ENCODE peak calls at places on chromosomes 2 and 18, in four cellular contexts. Z is psoas muscle; X is NCI-H82; W is stimulated activated CD4-positive, alpha-beta T cell treated with anti-CD3 and anti-CD28 coated beads, TNF-alpha, amount 100 ng/mL, for 48 hours. G is an unnamed sample.

GRCh38 chr2:168850846-168851245 is 39.4 kb downstream of the SPC25 start:
- DNase-seq in Z (no peak), X (no peak), W (no peak), G (no peak)

GRCh38 chr2:129174143-129174542 is 805.3 kb upstream of the RAB6C start:
- DNase-seq in Z (no peak), X (no peak), W (no peak), G (no peak)

GRCh38 chr2:46309052-46309953 is 12.1 kb downstream of the EPAS1 start:
- DNase-seq in Z (no peak), X (no peak), W (no peak), G (peak)

GRCh38 chr18:6120820-6121279 is 225.5 kb upstream of the TMEM200C start:
- DNase-seq in Z (no peak), X (no peak), W (no peak), G (no peak)

GRCh38 chr2:3423492-3424170 is 44.1 kb downstream of the TRAPPC12 start:
- DNase-seq in Z (peak), X (peak), W (peak), G (peak)

GRCh38 chr2:238914648-238915015 is 66.7 kb downstream of the TWIST2 start:
- DNase-seq in Z (no peak), X (no peak), W (no peak), G (no peak)

GRCh38 chr2:129747500-129748125 is 231.9 kb upstream of the RAB6C start:
- DNase-seq in Z (no peak), X (no peak), W (no peak), G (no peak)

GRCh38 chr2:219433666-219434467 is 776 bp upstream of the SPEG start:
- DNase-seq in Z (peak), X (peak), W (no peak), G (no peak)

GRCh38 chr2:219001100-219001576 is 7.9 kb upstream of the CRYBA2 start:
- DNase-seq in Z (no peak), X (no peak), W (no peak), G (peak)

GRCh38 chr2:240459401-240460242 is 24.2 kb downstream of the GPC1 start:
- DNase-seq in Z (peak), X (peak), W (no peak), G (peak)

GRCh38 chr2:191195021-191195420 is 44.2 kb upstream of the STAT4 start:
- DNase-seq in Z (no peak), X (no peak), W (no peak), G (no peak)

GRCh38 chr2:1518891-1519530 is 105.7 kb downstream of the TPO start:
- DNase-seq in Z (no peak), X (no peak), W (no peak), G (no peak)

GRCh38 chr2:128729051-128729450 is 410.4 kb upstream of the HS6ST1 start:
- DNase-seq in Z (no peak), X (no peak), W (no peak), G (no peak)

GRCh38 chr18:40431071-40431998 is 1523.7 kb upstream of the PIK3C3 start:
- DNase-seq in Z (no peak), X (peak), W (no peak), G (peak)

GRCh38 chr2:3807853-3808252 is 104.5 kb downstream of the DCDC2C start:
- DNase-seq in Z (no peak), X (no peak), W (no peak), G (no peak)

GRCh38 chr2:233094614-233095013 is 34.5 kb downstream of the INPP5D start:
- DNase-seq in Z (no peak), X (no peak), W (no peak), G (no peak)

GRCh38 chr2:15177103-15177502 is 384.0 kb downstream of the NBAS start:
- DNase-seq in Z (no peak), X (no peak), W (peak), G (no peak)

GRCh38 chr2:168190590-168191336 is 56.6 kb downstream of the STK39 start:
- DNase-seq in Z (no peak), X (no peak), W (no peak), G (peak)

GRCh38 chr2:106140091-106140490 is 54.0 kb downstream of the UXS1 start:
- DNase-seq in Z (no peak), X (no peak), W (no peak), G (no peak)

GRCh38 chr18:39191931-39192330 is 1626.3 kb upstream of the CELF4 start:
- DNase-seq in Z (no peak), X (peak), W (no peak), G (no peak)

GRCh38 chr2:46298272-46298521 is 990 bp downstream of the EPAS1 start:
- DNase-seq in Z (no peak), X (no peak), W (no peak), G (no peak)